ENCODE peak calls at places on chromosomes 7 and 10, in four cellular contexts. A is colonic mucosa; U is CD8-positive, alpha-beta T cell; T is nephron progenitor cell. O is an unnamed sample.

GRCh38 chr7:137025469-137026175 is 157.2 kb downstream of the CHRM2 start:
- DNase-seq in A (no peak), U (no peak), T (no peak), O (no peak)

GRCh38 chr10:70174058-70174741 is 3.9 kb upstream of the SAR1A start:
- DNase-seq in A (peak), U (peak), T (no peak), O (no peak)

GRCh38 chr7:27166475-27167169 is 1.3 kb upstream of the HOXA9 start:
- DNase-seq in A (no peak), U (no peak), T (peak), O (no peak)

GRCh38 chr7:139735912-139736595 is 41.7 kb downstream of the HIPK2 start:
- DNase-seq in A (no peak), U (no peak), T (no peak), O (no peak)

GRCh38 chr10:124110882-124111281 is 17.5 kb upstream of the CHST15 start:
- DNase-seq in A (no peak), U (no peak), T (no peak), O (no peak)

GRCh38 chr10:69446229-69446628 is 5.0 kb upstream of the TSPAN15 start:
- DNase-seq in A (no peak), U (no peak), T (no peak), O (no peak)

GRCh38 chr7:158263110-158263963 is 324.3 kb downstream of the PTPRN2 start:
- DNase-seq in A (no peak), U (no peak), T (no peak), O (no peak)

GRCh38 chr7:108145401-108145800 is 15.2 kb upstream of the LAMB4 start:
- DNase-seq in A (no peak), U (no peak), T (no peak), O (no peak)

GRCh38 chr7:130397472-130397871 is 17.2 kb downstream of the CPA1 start:
- DNase-seq in A (no peak), U (no peak), T (no peak), O (no peak)

GRCh38 chr10:115866174-115866573 is 406.8 kb downstream of the GFRA1 start:
- DNase-seq in A (no peak), U (no peak), T (no peak), O (no peak)

GRCh38 chr10:110698782-110699201 is 54.7 kb downstream of the RBM20 start:
- DNase-seq in A (no peak), U (no peak), T (no peak), O (no peak)

GRCh38 chr7:45068236-45069023 is 20.3 kb downstream of the NACAD start:
- DNase-seq in A (peak), U (no peak), T (no peak), O (no peak)

GRCh38 chr10:30373596-30374327 is 24.7 kb upstream of the MTPAP start:
- DNase-seq in A (no peak), U (no peak), T (no peak), O (no peak)

GRCh38 chr7:87567052-87567451 is 33.6 kb downstream of the ABCB1 start:
- DNase-seq in A (no peak), U (no peak), T (no peak), O (no peak)

GRCh38 chr7:26278769-26279168 is 12.9 kb upstream of the SNX10 start:
- DNase-seq in A (no peak), U (no peak), T (no peak), O (peak)

GRCh38 chr10:1687190-1687589 is 50.1 kb downstream of the ADARB2 start:
- DNase-seq in A (no peak), U (no peak), T (no peak), O (no peak)

GRCh38 chr7:37065779-37066271 is 341.5 kb upstream of the AOAH start:
- DNase-seq in A (no peak), U (no peak), T (no peak), O (no peak)

GRCh38 chr10:29734980-29735627 is 100.3 kb upstream of the SVIL start:
- DNase-seq in A (peak), U (peak), T (peak), O (peak)

GRCh38 chr7:102978280-102978679 is 65.5 kb downstream of the LRRC17 start:
- DNase-seq in A (no peak), U (no peak), T (no peak), O (no peak)

GRCh38 chr7:104973909-104974415 is 40.0 kb upstream of the KMT2E start:
- DNase-seq in A (peak), U (no peak), T (no peak), O (no peak)

GRCh38 chr10:35907548-35907947 is 265.5 kb upstream of the FZD8 start:
- DNase-seq in A (no peak), U (no peak), T (no peak), O (no peak)

GRCh38 chr10:131094406-131095108 is 217.0 kb downstream of the TCERG1L start:
- DNase-seq in A (no peak), U (no peak), T (peak), O (no peak)

GRCh38 chr10:17062009-17062408 is 67.6 kb downstream of the CUBN start:
- DNase-seq in A (no peak), U (no peak), T (no peak), O (no peak)

GRCh38 chr10:61836888-61837747 is 64.4 kb upstream of the ARID5B start:
- DNase-seq in A (no peak), U (no peak), T (no peak), O (no peak)

GRCh38 chr10:96585726-96586418 is 940 bp downstream of the TM9SF3 start:
- DNase-seq in A (peak), U (peak), T (no peak), O (no peak)

GRCh38 chr7:94264756-94265155 is 129.9 kb upstream of the COL1A2 start:
- DNase-seq in A (no peak), U (no peak), T (no peak), O (no peak)

GRCh38 chr7:24882989-24883631 is 96.9 kb downstream of the OSBPL3 start:
- DNase-seq in A (no peak), U (no peak), T (peak), O (no peak)

GRCh38 chr7:104603957-104604356 is 275.6 kb downstream of the LHFPL3 start:
- DNase-seq in A (no peak), U (no peak), T (no peak), O (no peak)

GRCh38 chr7:148319316-148319808 is 271.2 kb upstream of the C7orf33 start:
- DNase-seq in A (no peak), U (no peak), T (no peak), O (no peak)

GRCh38 chr10:26214004-26214403 is 2.6 kb upstream of the GAD2 start:
- DNase-seq in A (no peak), U (no peak), T (no peak), O (no peak)

GRCh38 chr10:3473271-3473670 is 300.7 kb upstream of the PITRM1 start:
- DNase-seq in A (no peak), U (no peak), T (no peak), O (no peak)

GRCh38 chr10:114285961-114286441 is 46.9 kb downstream of the VWA2 start:
- DNase-seq in A (no peak), U (no peak), T (no peak), O (no peak)

GRCh38 chr7:148819697-148820332 is 64.3 kb downstream of the EZH2 start:
- DNase-seq in A (no peak), U (no peak), T (no peak), O (no peak)

GRCh38 chr7:47788083-47788482 is 160.2 kb downstream of the PKD1L1 start:
- DNase-seq in A (no peak), U (no peak), T (no peak), O (no peak)

DNA sequence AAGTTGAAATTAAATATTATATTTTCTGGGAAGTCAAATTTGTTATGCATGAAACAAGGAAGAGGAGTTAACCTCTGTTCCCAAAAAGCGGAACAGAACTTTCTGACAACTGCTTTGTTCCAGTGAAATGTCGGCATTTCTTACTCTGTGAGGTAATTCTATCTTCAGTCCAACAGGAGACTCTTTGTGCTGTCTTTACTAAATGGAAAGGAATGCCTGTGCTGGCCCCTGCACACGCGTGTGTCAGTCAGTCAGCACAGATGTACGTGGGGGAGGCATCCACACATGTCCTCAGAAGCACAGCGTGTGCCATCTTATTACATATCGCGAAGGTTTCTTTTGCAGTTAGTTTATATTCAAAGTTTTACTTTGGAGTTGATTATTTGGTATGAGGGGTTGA is 37.5 kb downstream of the NET1 start:
- DNase-seq in A (no peak), U (no peak), T (no peak), O (no peak)
- TF ChIP-seq CTCF in A (no peak), U (no peak), T (no peak), O (no peak)

DNA sequence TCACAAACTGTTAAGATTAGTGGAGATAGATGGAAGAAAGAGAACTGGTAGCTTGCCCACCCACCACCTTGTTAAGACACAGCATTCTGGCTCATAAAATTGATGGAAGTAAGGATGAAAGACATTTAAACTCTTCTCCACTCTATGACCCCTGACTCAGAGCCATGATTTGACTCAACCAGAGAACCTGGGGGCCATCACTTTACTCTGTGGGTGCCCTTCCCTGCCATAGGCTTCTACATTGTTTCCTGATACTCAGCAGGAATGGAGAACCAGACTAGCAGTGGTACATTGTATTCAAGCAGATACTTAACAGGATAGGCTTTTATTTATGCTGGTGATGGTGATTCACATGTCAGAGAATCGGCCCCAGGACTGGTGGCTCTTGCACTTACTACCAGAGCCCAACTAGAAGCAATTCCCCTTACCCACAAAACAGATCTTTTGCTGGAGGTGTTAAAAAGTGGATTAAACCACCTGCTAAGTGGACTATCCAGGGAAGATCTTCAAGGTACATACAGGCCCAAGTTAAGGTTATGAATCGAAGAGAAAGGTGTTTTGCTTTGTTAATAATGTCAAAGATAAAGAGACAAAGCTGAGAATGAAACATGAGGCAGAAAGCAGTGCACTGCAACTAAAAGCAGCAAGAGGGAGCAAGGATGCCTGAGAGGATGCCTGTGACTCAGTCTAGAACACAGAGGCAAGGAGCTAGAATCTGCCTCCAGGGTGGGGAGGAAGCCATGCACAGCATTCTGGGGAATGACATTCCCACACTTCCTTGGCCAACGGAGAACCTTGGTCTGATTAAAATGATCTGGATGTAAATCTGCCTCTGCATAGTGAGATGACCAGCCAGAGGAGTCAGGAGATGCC is 36.0 kb upstream of the GLI3 start:
- DNase-seq in A (no peak), U (no peak), T (no peak), O (no peak)
- TF ChIP-seq CTCF in A (no peak), U (no peak), T (no peak), O (no peak)

DNA sequence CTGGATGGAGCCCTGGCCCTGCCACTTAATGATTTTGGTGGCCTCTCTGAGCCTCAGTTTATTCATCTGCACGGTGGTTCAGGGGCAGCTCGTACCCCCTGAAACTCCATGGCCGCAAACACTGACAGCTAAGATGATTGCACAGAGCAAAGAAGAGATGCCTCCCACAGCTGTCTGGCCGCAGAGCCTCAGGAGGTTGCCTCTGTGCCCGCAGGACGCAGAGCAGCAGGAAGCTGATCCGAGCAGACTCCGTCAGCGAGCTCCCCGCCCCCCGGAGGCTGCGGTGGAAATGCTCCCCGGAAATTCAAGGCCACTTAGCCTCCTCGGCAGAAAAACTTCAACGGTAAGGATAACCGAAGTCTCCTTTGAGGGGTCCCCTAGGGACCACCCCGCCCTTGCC is 30.2 kb upstream of the C10orf53 start:
- DNase-seq in A (no peak), U (no peak), T (peak), O (no peak)
- TF ChIP-seq CTCF in A (no peak), U (no peak), T (no peak), O (no peak)

GRCh38 chr7:92563345-92563744 is 26.8 kb downstream of the FAM133B start:
- DNase-seq in A (no peak), U (no peak), T (no peak), O (no peak)
- TF ChIP-seq CTCF in A (no peak), U (no peak), T (no peak), O (no peak)

GRCh38 chr10:55500931-55501559 is 700.0 kb upstream of the PCDH15 start:
- DNase-seq in A (peak), U (no peak), T (peak), O (peak)
- TF ChIP-seq CTCF in A (no peak), U (no peak), T (peak), O (peak)

DNA sequence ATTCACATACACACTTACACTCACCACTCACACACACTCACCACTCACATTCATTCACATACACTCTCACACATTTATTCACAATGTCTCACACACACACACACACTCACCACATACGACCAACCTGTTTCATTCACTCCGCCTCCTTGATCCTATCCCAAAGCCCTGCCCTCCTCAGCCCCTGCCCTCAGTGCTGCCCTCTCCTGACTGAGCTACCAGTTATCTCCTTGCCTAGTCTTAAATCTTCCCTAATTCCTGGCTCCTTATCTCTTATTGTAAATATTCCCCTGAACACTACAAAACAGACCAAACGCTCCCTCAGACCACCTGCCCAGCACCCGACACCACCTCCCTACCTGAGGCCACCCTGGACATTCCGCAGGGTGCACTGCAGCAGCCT is 26.1 kb upstream of the C10orf120 start:
- DNase-seq in A (no peak), U (no peak), T (no peak), O (no peak)
- TF ChIP-seq CTCF in A (no peak), U (no peak), T (no peak), O (no peak)

DNA sequence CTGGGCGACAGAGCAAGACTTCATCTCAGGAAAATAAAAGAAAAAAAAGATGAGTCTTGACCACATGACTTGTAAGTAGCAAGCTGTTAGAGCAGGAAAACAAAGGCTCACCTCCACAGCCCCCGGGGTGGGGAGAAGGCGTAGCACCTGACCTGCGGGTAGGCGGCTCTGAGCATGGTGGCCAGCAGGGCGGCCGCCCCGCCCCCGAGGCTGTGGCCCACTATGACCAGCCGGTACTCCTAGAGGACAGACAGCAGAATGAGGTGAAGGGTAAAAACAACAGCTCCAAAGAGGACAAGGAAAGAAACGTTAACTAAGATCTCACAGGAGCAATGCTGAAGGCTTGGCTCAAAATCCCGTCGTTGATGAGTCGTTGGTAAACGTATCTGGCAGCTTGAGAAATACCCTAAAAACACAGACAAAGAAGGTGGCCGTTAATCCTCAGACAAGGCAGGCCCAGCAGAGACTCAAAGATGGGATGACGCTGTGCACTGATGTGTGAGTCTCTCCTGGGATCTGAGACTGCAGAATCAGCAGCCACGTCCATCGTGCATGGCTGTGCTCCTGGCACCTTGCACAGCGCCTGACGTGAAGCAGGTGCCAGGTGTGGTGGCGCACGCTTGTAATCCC is 31.1 kb downstream of the DAGLB start:
- DNase-seq in A (no peak), U (no peak), T (no peak), O (no peak)
- TF ChIP-seq CTCF in A (no peak), U (no peak), T (no peak), O (no peak)

DNA sequence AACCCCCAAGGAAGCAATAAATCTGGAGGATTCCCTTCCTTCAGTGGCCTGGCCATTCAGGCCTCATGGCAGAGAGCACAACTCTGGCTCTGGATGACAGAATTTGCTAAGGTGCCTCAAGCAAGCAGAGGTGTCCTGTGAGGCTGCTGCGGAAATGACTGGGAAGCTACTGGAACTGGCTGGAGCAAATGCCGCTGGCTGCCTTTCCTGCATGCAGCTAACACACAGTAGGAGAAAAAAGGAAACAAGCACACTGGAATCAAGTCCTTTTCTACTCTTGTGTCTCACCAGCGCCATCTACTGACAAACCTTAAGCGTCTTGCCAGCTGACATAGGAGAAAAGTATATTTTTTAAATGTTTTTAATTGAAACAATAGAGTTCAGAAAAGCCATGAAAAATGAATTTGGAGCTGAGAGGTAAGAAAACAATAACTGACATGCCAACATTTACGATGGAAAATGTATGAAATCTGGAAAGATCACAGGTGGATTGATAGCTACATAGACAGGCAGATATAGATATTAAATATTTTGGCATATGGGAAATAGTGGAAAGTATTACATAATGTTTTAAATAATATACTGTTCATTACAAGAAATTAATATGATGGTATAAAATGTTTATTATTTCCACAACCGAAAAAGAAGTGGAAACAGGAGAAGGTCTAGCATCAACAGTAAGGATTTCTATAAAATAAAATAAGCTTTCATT is 951.6 kb downstream of the ANKRD7 start:
- DNase-seq in A (peak), U (no peak), T (peak), O (peak)
- TF ChIP-seq CTCF in A (peak), U (no peak), T (peak), O (peak)

O was measured in GM13976.